ENCODE peak calls at places on chromosomes 2 and 18, in four cellular contexts. X is transverse colon, M is vagina, B is stomach. Y is an unnamed sample. For H3K4me1, the result is how much of the 10 kb centered on the place peaks cover.

GRCh38 chr2:105785095-105785847 is 40.6 kb downstream of the NCK2 start:
- DNase-seq in X (no peak), M (no peak), B (peak), Y (no peak)

GRCh38 chr2:67952066-67952465 is 110.7 kb downstream of the C1D start:
- DNase-seq in X (no peak), M (no peak), B (no peak), Y (no peak)

GRCh38 chr2:158931577-158931976 is 36.9 kb upstream of the TANC1 start:
- DNase-seq in X (no peak), M (no peak), B (no peak), Y (no peak)

GRCh38 chr2:173990970-173991819 is 26.0 kb upstream of the SP3 start:
- DNase-seq in X (peak), M (no peak), B (peak), Y (peak)

GRCh38 chr2:227582369-227582768 is 16.3 kb upstream of the SCYGR2 start:
- DNase-seq in X (no peak), M (no peak), B (no peak), Y (no peak)

GRCh38 chr2:233118601-233119000 is 58.5 kb downstream of the INPP5D start:
- DNase-seq in X (no peak), M (no peak), B (no peak), Y (peak)

GRCh38 chr2:179550214-179550613 is 285.6 kb upstream of the SESTD1 start:
- DNase-seq in X (no peak), M (no peak), B (no peak), Y (no peak)

GRCh38 chr2:113225505-113226259 is 51.9 kb downstream of the PSD4 start:
- DNase-seq in X (no peak), M (no peak), B (no peak), Y (peak)

GRCh38 chr2:64876137-64876647 is 113.0 kb upstream of the SLC1A4 start:
- DNase-seq in X (peak), M (no peak), B (no peak), Y (no peak)

GRCh38 chr2:182866461-182867369 is at the start of gene FRZB:
- DNase-seq in X (peak), M (peak), B (peak), Y (peak)

DNA sequence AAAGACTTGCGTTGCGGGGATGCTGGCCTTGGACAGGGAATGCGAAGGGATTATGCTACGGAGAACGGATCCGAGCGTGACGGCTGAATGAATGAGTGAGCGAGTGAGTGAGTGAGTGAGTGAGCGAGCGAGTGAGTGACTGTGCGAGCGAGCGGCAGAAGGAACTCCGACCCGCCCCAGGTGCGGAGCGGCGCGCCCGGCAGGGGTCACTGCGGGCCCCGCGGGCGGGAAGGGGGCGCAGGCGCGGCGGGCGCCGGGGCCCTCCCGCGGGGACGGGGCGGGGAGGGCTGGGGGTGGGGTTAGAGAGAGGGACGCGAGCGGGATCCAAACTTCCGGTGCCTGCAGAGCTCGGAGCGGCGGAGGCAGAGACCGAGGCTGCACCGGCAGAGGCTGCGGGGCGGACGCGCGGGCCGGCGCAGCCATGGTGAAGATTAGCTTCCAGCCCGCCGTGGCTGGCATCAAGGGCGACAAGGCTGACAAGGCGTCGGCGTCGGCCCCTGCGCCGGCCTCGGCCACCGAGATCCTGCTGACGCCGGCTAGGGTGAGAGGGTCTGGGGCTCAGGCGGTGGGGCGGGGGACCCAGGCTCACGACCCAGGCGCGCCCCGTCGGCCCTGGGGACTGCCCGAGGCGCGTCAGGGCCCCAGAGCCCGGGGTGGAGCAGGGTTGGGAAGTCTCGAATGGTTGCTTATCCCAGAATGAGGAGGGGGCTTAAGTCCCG is at the start of gene ITM2C:
- DNase-seq in X (peak), M (no peak), B (peak), Y (peak)
- TF ChIP-seq POLR2A in X (peak), M (no peak), B (no peak), Y (peak)

GRCh38 chr2:10035053-10035422 is 8.3 kb upstream of the KLF11 start:
- DNase-seq in X (no peak), M (no peak), B (no peak), Y (no peak)
- H3K4me1 ChIP-seq in X (under half), M (under half), B (half or more), Y (under half)

DNA sequence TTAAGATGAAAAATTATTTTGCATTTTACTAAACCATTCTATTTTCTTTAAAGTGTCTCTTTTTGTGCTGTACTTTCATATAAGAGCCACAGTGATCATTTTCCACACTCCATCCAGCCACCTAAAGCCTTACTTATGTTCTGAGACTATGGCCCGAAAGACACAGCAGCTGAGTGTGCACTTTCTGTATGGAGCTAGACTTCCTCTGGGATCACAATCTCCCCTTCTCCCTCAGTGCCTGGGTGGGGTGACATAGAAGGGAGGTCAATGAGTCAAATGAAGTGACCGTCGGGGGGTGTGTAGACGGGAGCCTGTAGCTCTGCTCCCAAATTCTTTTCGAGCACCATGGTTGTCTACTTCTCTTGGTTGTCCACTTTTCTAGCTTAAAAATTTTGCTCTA is 97.8 kb upstream of the ARL4C start:
- DNase-seq in X (no peak), M (peak), B (no peak), Y (no peak)
- TF ChIP-seq POLR2AphosphoS5 in X (no peak), M (no peak), B (no peak), Y (no peak)

DNA sequence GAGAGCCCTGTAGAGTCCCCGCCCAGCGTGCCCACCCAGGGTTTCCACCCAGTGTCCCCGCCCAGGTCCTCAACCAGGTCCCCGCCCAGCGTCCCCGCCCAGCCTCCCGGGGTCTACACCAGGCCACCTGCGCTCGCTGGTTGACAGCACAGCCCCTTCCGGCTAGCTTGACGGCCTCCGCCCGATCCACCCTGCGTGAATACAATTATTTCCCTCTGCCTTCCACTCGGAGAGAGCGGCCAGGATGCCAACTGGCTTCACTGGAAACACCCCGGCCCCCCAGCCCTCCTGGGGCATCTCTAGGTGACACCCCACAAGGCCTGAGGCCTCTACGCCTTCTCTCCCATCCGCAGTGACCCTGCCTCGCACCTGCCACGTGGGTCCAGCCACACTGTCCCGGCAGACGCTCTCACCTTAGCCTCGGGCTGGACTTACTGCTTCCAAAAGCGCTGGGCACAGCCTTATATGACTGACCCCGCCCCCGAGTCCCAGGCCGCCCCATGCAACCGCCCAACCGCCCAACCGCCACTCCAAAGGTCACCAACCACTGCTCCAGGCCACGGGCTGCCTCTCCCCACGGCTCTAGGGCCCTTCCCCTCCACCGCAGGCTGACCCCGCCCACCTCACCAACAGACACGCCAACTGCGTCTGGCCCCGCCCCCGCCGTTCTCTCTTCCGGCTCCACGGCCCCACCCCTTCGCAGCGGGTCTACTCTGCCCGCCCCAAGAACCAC is 188.1 kb downstream of the LAMA1 start:
- DNase-seq in X (peak), M (no peak), B (no peak), Y (no peak)
- TF ChIP-seq POLR2A in X (peak), M (no peak), B (no peak), Y (no peak)